ENCODE peak calls at places on chromosomes 4 and X, in five cellular contexts. One of them, this sample, is unnamed.

GRCh38 chr4:74096265-74096980 is 2.6 kb downstream of the CXCL2 start:
- DNase-seq in foreskin fibroblast: no peak
- DNase-seq in lower leg skin: no peak
- DNase-seq in lung microvascular endothelial cell: peak; percentile 77
- DNase-seq in suprapubic skin: no peak
- DNase-seq in this sample: no peak

GRCh38 chrX:14013074-14013473 is 16.6 kb downstream of the GEMIN8 start:
- DNase-seq in foreskin fibroblast: peak; percentile 86
- DNase-seq in suprapubic skin: no peak
- DNase-seq in lung microvascular endothelial cell: no peak
- DNase-seq in lower leg skin: no peak
- DNase-seq in this sample: no peak

GRCh38 chrX:56764153-56764974 is 35.3 kb downstream of the NBDY start:
- DNase-seq in suprapubic skin: no peak
- DNase-seq in lower leg skin: peak; percentile 93
- DNase-seq in foreskin fibroblast: peak; percentile 78
- DNase-seq in lung microvascular endothelial cell: peak; percentile 82
- DNase-seq in this sample: peak; percentile 38

GRCh38 chr4:106312997-106313522 is 2.9 kb downstream of the TBCK start:
- DNase-seq in lung microvascular endothelial cell: no peak
- DNase-seq in lower leg skin: no peak
- DNase-seq in foreskin fibroblast: no peak
- DNase-seq in suprapubic skin: no peak
- DNase-seq in this sample: no peak

GRCh38 chr4:111883557-111883999 is 261.7 kb upstream of the FAM241A start:
- DNase-seq in lower leg skin: no peak
- DNase-seq in suprapubic skin: no peak
- DNase-seq in lung microvascular endothelial cell: no peak
- DNase-seq in foreskin fibroblast: no peak
- DNase-seq in this sample: no peak

GRCh38 chr4:55491486-55491885 is 55.2 kb downstream of the CLOCK start:
- DNase-seq in foreskin fibroblast: peak; percentile 62
- DNase-seq in lung microvascular endothelial cell: no peak
- DNase-seq in lower leg skin: no peak
- DNase-seq in suprapubic skin: no peak
- DNase-seq in this sample: peak; percentile 79

GRCh38 chr4:25991296-25991695 is 77.3 kb downstream of the SMIM20 start:
- DNase-seq in suprapubic skin: no peak
- DNase-seq in foreskin fibroblast: no peak
- DNase-seq in lung microvascular endothelial cell: no peak
- DNase-seq in lower leg skin: no peak
- DNase-seq in this sample: no peak

GRCh38 chrX:151977923-151978322 is 3.4 kb upstream of the GABRE start:
- DNase-seq in lower leg skin: no peak
- DNase-seq in suprapubic skin: no peak
- DNase-seq in lung microvascular endothelial cell: no peak
- DNase-seq in foreskin fibroblast: no peak
- DNase-seq in this sample: no peak

GRCh38 chrX:78548012-78548411 is 111.1 kb downstream of the RTL3 start:
- DNase-seq in lower leg skin: no peak
- DNase-seq in foreskin fibroblast: peak; percentile 76
- DNase-seq in lung microvascular endothelial cell: no peak
- DNase-seq in suprapubic skin: no peak
- DNase-seq in this sample: peak; percentile 9

GRCh38 chrX:103170216-103170615 is 44.7 kb upstream of the BEX4 start:
- DNase-seq in lower leg skin: no peak
- DNase-seq in suprapubic skin: no peak
- DNase-seq in lung microvascular endothelial cell: peak; percentile 4
- DNase-seq in foreskin fibroblast: peak; percentile 45
- DNase-seq in this sample: peak; percentile 57

GRCh38 chr4:168885416-168885815 is 124.6 kb downstream of the CBR4 start:
- DNase-seq in lower leg skin: no peak
- DNase-seq in foreskin fibroblast: no peak
- DNase-seq in suprapubic skin: no peak
- DNase-seq in lung microvascular endothelial cell: no peak
- DNase-seq in this sample: no peak

GRCh38 chr4:130747842-130748241 is 1651.9 kb downstream of the C4orf33 start:
- DNase-seq in lower leg skin: no peak
- DNase-seq in lung microvascular endothelial cell: no peak
- DNase-seq in foreskin fibroblast: no peak
- DNase-seq in suprapubic skin: no peak
- DNase-seq in this sample: peak; percentile 37

GRCh38 chr4:77619408-77619807 is 13.8 kb downstream of the CXCL13 start:
- DNase-seq in suprapubic skin: no peak
- DNase-seq in lower leg skin: no peak
- DNase-seq in foreskin fibroblast: peak; percentile 25
- DNase-seq in lung microvascular endothelial cell: no peak
- DNase-seq in this sample: no peak

GRCh38 chrX:99798951-99799350 is 611.1 kb downstream of the PCDH19 start:
- DNase-seq in foreskin fibroblast: no peak
- DNase-seq in suprapubic skin: no peak
- DNase-seq in lung microvascular endothelial cell: no peak
- DNase-seq in lower leg skin: no peak
- DNase-seq in this sample: no peak